ENCODE peak calls at places on chromosomes 1 and 21, in ten cellular contexts. One of them, this sample, is unnamed.

GRCh38 chr1:162497104-162497722 is 405 bp upstream of the UHMK1 start:
- DNase-seq in endodermal cell: peak
- DNase-seq in sigmoid colon: no peak
- DNase-seq in GM12878: peak
- DNase-seq in brain microvascular endothelial cell: no peak
- DNase-seq in AG04450: no peak
- DNase-seq in K562: no peak
- DNase-seq in stomach: no peak
- DNase-seq in lung: no peak
- DNase-seq in RWPE1: no peak
- DNase-seq in this sample: no peak

GRCh38 chr1:157517026-157517425 is 35.3 kb downstream of the FCRL5 start:
- DNase-seq in AG04450: no peak
- DNase-seq in GM12878: no peak
- DNase-seq in endodermal cell: no peak
- DNase-seq in sigmoid colon: no peak
- DNase-seq in lung: no peak
- DNase-seq in brain microvascular endothelial cell: no peak
- DNase-seq in K562: no peak
- DNase-seq in stomach: no peak
- DNase-seq in RWPE1: no peak
- DNase-seq in this sample: peak

GRCh38 chr1:204453141-204453772 is 41.3 kb downstream of the PIK3C2B start:
- DNase-seq in endodermal cell: peak
- DNase-seq in AG04450: no peak
- DNase-seq in GM12878: peak
- DNase-seq in stomach: peak
- DNase-seq in sigmoid colon: no peak
- DNase-seq in K562: no peak
- DNase-seq in brain microvascular endothelial cell: no peak
- DNase-seq in lung: no peak
- DNase-seq in RWPE1: no peak
- DNase-seq in this sample: no peak

GRCh38 chr1:66999640-67000400 is 54.1 kb downstream of the SLC35D1 start:
- DNase-seq in K562: no peak
- DNase-seq in endodermal cell: no peak
- DNase-seq in GM12878: no peak
- DNase-seq in brain microvascular endothelial cell: no peak
- DNase-seq in stomach: no peak
- DNase-seq in sigmoid colon: no peak
- DNase-seq in lung: no peak
- DNase-seq in RWPE1: no peak
- DNase-seq in AG04450: no peak
- DNase-seq in this sample: no peak

GRCh38 chr1:64920936-64921589 is 45.3 kb downstream of the JAK1 start:
- DNase-seq in lung: no peak
- DNase-seq in endodermal cell: no peak
- DNase-seq in brain microvascular endothelial cell: peak
- DNase-seq in RWPE1: peak
- DNase-seq in K562: no peak
- DNase-seq in GM12878: no peak
- DNase-seq in stomach: no peak
- DNase-seq in sigmoid colon: no peak
- DNase-seq in AG04450: no peak
- DNase-seq in this sample: no peak

GRCh38 chr1:36295390-36295789 is 10.8 kb upstream of the SH3D21 start:
- DNase-seq in K562: no peak
- DNase-seq in lung: no peak
- DNase-seq in endodermal cell: no peak
- DNase-seq in GM12878: no peak
- DNase-seq in brain microvascular endothelial cell: no peak
- DNase-seq in RWPE1: no peak
- DNase-seq in AG04450: no peak
- DNase-seq in sigmoid colon: no peak
- DNase-seq in stomach: no peak
- DNase-seq in this sample: no peak

GRCh38 chr1:185733818-185734709 is at the start of gene HMCN1:
- DNase-seq in sigmoid colon: peak
- DNase-seq in stomach: peak
- DNase-seq in AG04450: no peak
- DNase-seq in endodermal cell: peak
- DNase-seq in lung: peak
- DNase-seq in RWPE1: peak
- DNase-seq in brain microvascular endothelial cell: peak
- DNase-seq in K562: peak
- DNase-seq in GM12878: no peak
- DNase-seq in this sample: peak

GRCh38 chr1:7611421-7612010 is 159.6 kb upstream of the VAMP3 start:
- DNase-seq in sigmoid colon: peak
- DNase-seq in AG04450: no peak
- DNase-seq in RWPE1: no peak
- DNase-seq in GM12878: no peak
- DNase-seq in K562: no peak
- DNase-seq in brain microvascular endothelial cell: no peak
- DNase-seq in stomach: no peak
- DNase-seq in lung: no peak
- DNase-seq in endodermal cell: no peak
- DNase-seq in this sample: no peak

GRCh38 chr1:6009120-6010040 is 17.2 kb upstream of the NPHP4 start:
- DNase-seq in RWPE1: no peak
- DNase-seq in stomach: no peak
- DNase-seq in sigmoid colon: no peak
- DNase-seq in GM12878: no peak
- DNase-seq in brain microvascular endothelial cell: no peak
- DNase-seq in endodermal cell: no peak
- DNase-seq in K562: no peak
- DNase-seq in AG04450: no peak
- DNase-seq in lung: no peak
- DNase-seq in this sample: no peak

GRCh38 chr1:243490748-243491686 is 235.2 kb downstream of the SDCCAG8 start:
- DNase-seq in lung: no peak
- DNase-seq in endodermal cell: no peak
- DNase-seq in RWPE1: no peak
- DNase-seq in sigmoid colon: peak
- DNase-seq in GM12878: no peak
- DNase-seq in stomach: no peak
- DNase-seq in AG04450: peak
- DNase-seq in K562: no peak
- DNase-seq in brain microvascular endothelial cell: no peak
- DNase-seq in this sample: no peak

GRCh38 chr1:155044812-155045690 is 6.1 kb upstream of the ADAM15 start:
- DNase-seq in stomach: peak
- DNase-seq in lung: peak
- DNase-seq in RWPE1: peak
- DNase-seq in GM12878: no peak
- DNase-seq in AG04450: peak
- DNase-seq in brain microvascular endothelial cell: peak
- DNase-seq in sigmoid colon: peak
- DNase-seq in K562: peak
- DNase-seq in endodermal cell: peak
- DNase-seq in this sample: peak

GRCh38 chr1:246571953-246572352 is 5.7 kb downstream of the CNST start:
- DNase-seq in lung: no peak
- DNase-seq in AG04450: no peak
- DNase-seq in stomach: no peak
- DNase-seq in GM12878: no peak
- DNase-seq in sigmoid colon: no peak
- DNase-seq in RWPE1: no peak
- DNase-seq in K562: no peak
- DNase-seq in endodermal cell: no peak
- DNase-seq in brain microvascular endothelial cell: no peak
- DNase-seq in this sample: no peak

GRCh38 chr1:75796376-75797272 is at the start of gene MSH4:
- DNase-seq in GM12878: no peak
- DNase-seq in brain microvascular endothelial cell: no peak
- DNase-seq in lung: no peak
- DNase-seq in RWPE1: no peak
- DNase-seq in K562: peak
- DNase-seq in AG04450: no peak
- DNase-seq in sigmoid colon: no peak
- DNase-seq in stomach: no peak
- DNase-seq in endodermal cell: peak
- DNase-seq in this sample: no peak

GRCh38 chr1:74571875-74572274 is 59.5 kb upstream of the LRRC53 start:
- DNase-seq in K562: no peak
- DNase-seq in brain microvascular endothelial cell: no peak
- DNase-seq in AG04450: no peak
- DNase-seq in endodermal cell: peak
- DNase-seq in RWPE1: no peak
- DNase-seq in sigmoid colon: no peak
- DNase-seq in stomach: no peak
- DNase-seq in lung: no peak
- DNase-seq in GM12878: no peak
- DNase-seq in this sample: no peak

GRCh38 chr1:40312238-40313205 is 4.6 kb downstream of the COL9A2 start:
- DNase-seq in endodermal cell: no peak
- DNase-seq in AG04450: no peak
- DNase-seq in brain microvascular endothelial cell: no peak
- DNase-seq in lung: peak
- DNase-seq in sigmoid colon: no peak
- DNase-seq in RWPE1: no peak
- DNase-seq in GM12878: peak
- DNase-seq in stomach: peak
- DNase-seq in K562: no peak
- DNase-seq in this sample: no peak

GRCh38 chr1:167482184-167482583 is 36.1 kb downstream of the CD247 start:
- DNase-seq in stomach: no peak
- DNase-seq in RWPE1: no peak
- DNase-seq in AG04450: no peak
- DNase-seq in sigmoid colon: peak
- DNase-seq in lung: no peak
- DNase-seq in K562: no peak
- DNase-seq in endodermal cell: no peak
- DNase-seq in GM12878: no peak
- DNase-seq in brain microvascular endothelial cell: no peak
- DNase-seq in this sample: no peak
- TF ChIP-seq CTCF in stomach: no peak
- TF ChIP-seq CTCF in RWPE1: no peak
- TF ChIP-seq CTCF in AG04450: no peak
- TF ChIP-seq CTCF in sigmoid colon: no peak
- TF ChIP-seq CTCF in lung: no peak
- TF ChIP-seq CTCF in K562: no peak
- TF ChIP-seq CTCF in endodermal cell: no peak
- TF ChIP-seq CTCF in GM12878: no peak
- TF ChIP-seq CTCF in brain microvascular endothelial cell: no peak
- TF ChIP-seq CTCF in this sample: no peak

GRCh38 chr1:59266927-59267293 is 30.0 kb upstream of the FGGY start:
- DNase-seq in RWPE1: no peak
- DNase-seq in sigmoid colon: no peak
- DNase-seq in AG04450: no peak
- DNase-seq in GM12878: no peak
- DNase-seq in K562: no peak
- DNase-seq in endodermal cell: no peak
- DNase-seq in stomach: no peak
- DNase-seq in lung: no peak
- DNase-seq in brain microvascular endothelial cell: no peak
- DNase-seq in this sample: no peak

GRCh38 chr1:59271861-59272260 is 25.0 kb upstream of the FGGY start:
- DNase-seq in AG04450: no peak
- DNase-seq in K562: no peak
- DNase-seq in sigmoid colon: no peak
- DNase-seq in stomach: no peak
- DNase-seq in lung: no peak
- DNase-seq in endodermal cell: no peak
- DNase-seq in GM12878: no peak
- DNase-seq in RWPE1: no peak
- DNase-seq in brain microvascular endothelial cell: no peak
- DNase-seq in this sample: no peak

GRCh38 chr1:59276317-59276914 is 20.5 kb upstream of the FGGY start:
- DNase-seq in lung: no peak
- DNase-seq in sigmoid colon: no peak
- DNase-seq in AG04450: no peak
- DNase-seq in K562: no peak
- DNase-seq in brain microvascular endothelial cell: peak
- DNase-seq in GM12878: no peak
- DNase-seq in stomach: no peak
- DNase-seq in endodermal cell: no peak
- DNase-seq in RWPE1: no peak
- DNase-seq in this sample: no peak

GRCh38 chr1:59272507-59272906 is 24.4 kb upstream of the FGGY start:
- DNase-seq in endodermal cell: no peak
- DNase-seq in K562: no peak
- DNase-seq in AG04450: no peak
- DNase-seq in brain microvascular endothelial cell: peak
- DNase-seq in stomach: no peak
- DNase-seq in GM12878: peak
- DNase-seq in lung: no peak
- DNase-seq in RWPE1: peak
- DNase-seq in sigmoid colon: no peak
- DNase-seq in this sample: no peak
- H3K27ac ChIP-seq in endodermal cell: no peak
- H3K27ac ChIP-seq in K562: no peak
- H3K27ac ChIP-seq in AG04450: peak
- H3K27ac ChIP-seq in brain microvascular endothelial cell: peak
- H3K27ac ChIP-seq in stomach: no peak
- H3K27ac ChIP-seq in GM12878: peak
- H3K27ac ChIP-seq in lung: no peak
- H3K27ac ChIP-seq in RWPE1: no peak
- H3K27ac ChIP-seq in sigmoid colon: no peak
- H3K27ac ChIP-seq in this sample: no peak

DNA sequence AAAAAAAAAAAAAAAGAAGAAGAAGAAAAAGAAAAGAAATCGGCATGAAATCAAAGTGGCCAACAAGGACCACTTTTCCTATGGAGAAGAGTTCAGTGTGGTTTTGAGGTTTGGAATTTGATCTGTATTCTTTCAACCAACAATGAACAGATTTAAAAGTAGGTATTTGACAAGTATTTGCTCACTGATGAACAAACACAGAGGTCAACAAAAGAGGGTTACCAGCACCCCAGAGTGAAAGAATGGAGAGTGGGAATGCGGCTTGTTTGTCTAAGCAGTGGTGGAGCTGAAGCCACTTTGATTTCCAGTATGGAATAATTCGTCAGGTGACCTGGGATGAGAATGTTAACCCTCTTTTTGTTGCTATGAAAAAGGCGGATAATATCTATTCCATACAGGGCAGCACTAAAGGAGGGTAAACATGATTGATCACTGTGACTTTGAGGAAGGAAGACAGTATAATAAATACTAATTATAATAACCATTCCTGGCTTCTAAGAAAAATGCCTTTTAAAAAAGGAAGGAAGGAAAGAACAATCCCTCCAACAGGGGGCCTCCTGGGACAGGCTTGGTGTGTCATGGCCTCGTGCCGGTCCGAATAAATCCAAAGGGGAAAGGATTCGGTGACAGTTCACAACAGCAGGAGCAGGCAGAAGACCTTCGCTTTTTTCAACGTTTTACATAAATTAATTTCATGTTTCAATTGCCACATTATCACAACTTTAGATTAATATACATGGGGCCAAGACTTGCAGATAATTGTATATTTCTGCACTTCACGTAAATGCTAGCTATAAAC is 37.2 kb upstream of the SIM2 start:
- DNase-seq in sigmoid colon: no peak
- DNase-seq in RWPE1: peak
- DNase-seq in lung: no peak
- DNase-seq in brain microvascular endothelial cell: peak
- DNase-seq in K562: peak
- DNase-seq in AG04450: no peak
- DNase-seq in endodermal cell: peak
- DNase-seq in GM12878: no peak
- DNase-seq in stomach: peak
- DNase-seq in this sample: peak
- TF ChIP-seq CTCF in sigmoid colon: no peak
- TF ChIP-seq CTCF in RWPE1: no peak
- TF ChIP-seq CTCF in lung: no peak
- TF ChIP-seq CTCF in brain microvascular endothelial cell: peak
- TF ChIP-seq CTCF in K562: peak
- TF ChIP-seq CTCF in AG04450: peak
- TF ChIP-seq CTCF in endodermal cell: peak
- TF ChIP-seq CTCF in GM12878: no peak
- TF ChIP-seq CTCF in stomach: peak
- TF ChIP-seq CTCF in this sample: peak

GRCh38 chr1:77652970-77653516 is 29.4 kb downstream of the ZZZ3 start:
- DNase-seq in GM12878: no peak
- DNase-seq in RWPE1: no peak
- DNase-seq in lung: no peak
- DNase-seq in K562: no peak
- DNase-seq in AG04450: no peak
- DNase-seq in endodermal cell: no peak
- DNase-seq in brain microvascular endothelial cell: no peak
- DNase-seq in sigmoid colon: no peak
- DNase-seq in stomach: no peak
- DNase-seq in this sample: no peak
- H3K27ac ChIP-seq in GM12878: no peak
- H3K27ac ChIP-seq in RWPE1: peak
- H3K27ac ChIP-seq in lung: no peak
- H3K27ac ChIP-seq in K562: no peak
- H3K27ac ChIP-seq in AG04450: no peak
- H3K27ac ChIP-seq in endodermal cell: no peak
- H3K27ac ChIP-seq in brain microvascular endothelial cell: no peak
- H3K27ac ChIP-seq in sigmoid colon: no peak
- H3K27ac ChIP-seq in stomach: no peak
- H3K27ac ChIP-seq in this sample: no peak